ENCODE peak calls at places on chromosomes 2 and 18, in four cellular contexts. J is HL-60, F is foreskin fibroblast, Z is lung. E is an unnamed sample.

GRCh38 chr18:63119647-63120046 is 199.9 kb downstream of the BCL2 start:
- DNase-seq in J (peak), F (peak), Z (no peak), E (peak)

GRCh38 chr2:111046670-111047069 is 74.0 kb upstream of the BCL2L11 start:
- DNase-seq in J (no peak), F (no peak), Z (no peak), E (no peak)

GRCh38 chr2:133477614-133477990 is 90.7 kb downstream of the NCKAP5 start:
- DNase-seq in J (no peak), F (no peak), Z (no peak), E (peak)

GRCh38 chr2:232588680-232589585 is 38.4 kb downstream of the EIF4E2 start:
- DNase-seq in J (no peak), F (peak), Z (peak), E (peak)

GRCh38 chr18:40987581-40987980 is 967.5 kb upstream of the PIK3C3 start:
- DNase-seq in J (no peak), F (no peak), Z (no peak), E (no peak)

GRCh38 chr2:46547223-46548102 is 68.1 kb downstream of the TMEM247 start:
- DNase-seq in J (peak), F (no peak), Z (no peak), E (peak)

GRCh38 chr2:714005-714741 is 37.0 kb upstream of the TMEM18 start:
- DNase-seq in J (peak), F (peak), Z (peak), E (peak)

GRCh38 chr2:14363976-14364375 is 268.5 kb upstream of the LRATD1 start:
- DNase-seq in J (no peak), F (no peak), Z (no peak), E (no peak)

GRCh38 chr18:5285326-5285725 is 10.2 kb downstream of the ZBTB14 start:
- DNase-seq in J (no peak), F (no peak), Z (no peak), E (no peak)

GRCh38 chr2:196335238-196335637 is 163.9 kb upstream of the STK17B start:
- DNase-seq in J (no peak), F (peak), Z (no peak), E (peak)

GRCh38 chr2:235595420-235596010 is 101.7 kb downstream of the AGAP1 start:
- DNase-seq in J (peak), F (peak), Z (peak), E (peak)

GRCh38 chr2:61946661-61947060 is 41.2 kb downstream of the COMMD1 start:
- DNase-seq in J (no peak), F (no peak), Z (no peak), E (no peak)

GRCh38 chr2:107633580-107634147 is 193.0 kb upstream of the RGPD4 start:
- DNase-seq in J (no peak), F (peak), Z (no peak), E (peak)

GRCh38 chr18:79877163-79878091 is 74.0 kb downstream of the SLC66A2 start:
- DNase-seq in J (no peak), F (no peak), Z (no peak), E (no peak)

GRCh38 chr2:100820346-100821254 is 661 bp downstream of the NPAS2 start:
- DNase-seq in J (no peak), F (no peak), Z (no peak), E (no peak)

GRCh38 chr2:172182624-172183023 is 79.9 kb upstream of the DLX2 start:
- DNase-seq in J (no peak), F (no peak), Z (no peak), E (no peak)

GRCh38 chr2:136101042-136101441 is 16.9 kb downstream of the CXCR4 start:
- DNase-seq in J (no peak), F (no peak), Z (no peak), E (no peak)

GRCh38 chr2:7845332-7845731 is 836.5 kb upstream of the ID2 start:
- DNase-seq in J (no peak), F (peak), Z (no peak), E (peak)

GRCh38 chr2:238863231-238863630 is 15.3 kb downstream of the TWIST2 start:
- DNase-seq in J (no peak), F (no peak), Z (no peak), E (no peak)

GRCh38 chr2:98486374-98486981 is 41.8 kb downstream of the INPP4A start:
- DNase-seq in J (no peak), F (no peak), Z (no peak), E (no peak)

GRCh38 chr2:54763636-54764291 is 40.3 kb downstream of the EML6 start:
- DNase-seq in J (no peak), F (no peak), Z (no peak), E (no peak)

GRCh38 chr18:24811963-24812681 is 351.7 kb downstream of the HRH4 start:
- DNase-seq in J (no peak), F (no peak), Z (no peak), E (peak)

GRCh38 chr2:145702305-145702704 is 1182.4 kb upstream of the ZEB2 start:
- DNase-seq in J (no peak), F (no peak), Z (no peak), E (no peak)

GRCh38 chr2:143505542-143505941 is 376.3 kb downstream of the ARHGAP15 start:
- DNase-seq in J (no peak), F (no peak), Z (no peak), E (peak)

GRCh38 chr2:176002684-176003225 is 688 bp upstream of the LNPK start:
- DNase-seq in J (no peak), F (peak), Z (peak), E (no peak)

GRCh38 chr2:68426885-68427579 is 40.1 kb downstream of the FBXO48 start:
- DNase-seq in J (peak), F (peak), Z (no peak), E (peak)

GRCh38 chr2:180979086-180979934 is 1.1 kb upstream of the UBE2E3 start:
- DNase-seq in J (no peak), F (peak), Z (no peak), E (peak)

GRCh38 chr2:206289391-206289790 is 14.9 kb downstream of the ZDBF2 start:
- DNase-seq in J (no peak), F (no peak), Z (no peak), E (no peak)

GRCh38 chr2:191321861-191322662 is 76.9 kb downstream of the MYO1B start:
- DNase-seq in J (peak), F (peak), Z (no peak), E (peak)

GRCh38 chr18:36652503-36652902 is 176.3 kb downstream of the TPGS2 start:
- DNase-seq in J (no peak), F (no peak), Z (no peak), E (no peak)

GRCh38 chr18:50982086-50982801 is 14.4 kb downstream of the ELAC1 start:
- DNase-seq in J (no peak), F (no peak), Z (no peak), E (no peak)

GRCh38 chr2:202215179-202215578 is 23.2 kb downstream of the SUMO1 start:
- DNase-seq in J (no peak), F (no peak), Z (no peak), E (peak)

GRCh38 chr18:79518028-79518682 is 122.4 kb downstream of the NFATC1 start:
- DNase-seq in J (no peak), F (no peak), Z (no peak), E (no peak)

GRCh38 chr2:221817052-221817451 is 244.9 kb upstream of the EPHA4 start:
- DNase-seq in J (no peak), F (no peak), Z (no peak), E (peak)

GRCh38 chr2:234426616-234427015 is 70.3 kb downstream of the ARL4C start:
- DNase-seq in J (peak), F (no peak), Z (no peak), E (no peak)

GRCh38 chr2:176081993-176082884 is 1.5 kb downstream of the EVX2 start:
- DNase-seq in J (no peak), F (no peak), Z (no peak), E (no peak)

GRCh38 chr2:179936654-179937053 is 70.4 kb downstream of the CWC22 start:
- DNase-seq in J (peak), F (no peak), Z (no peak), E (no peak)
- TF ChIP-seq CTCF in J (peak), F (peak), Z (no peak), E (peak)

GRCh38 chr2:84940836-84941412 is 30.0 kb upstream of the KCMF1 start:
- DNase-seq in J (peak), F (no peak), Z (no peak), E (no peak)

GRCh38 chr2:84939426-84940087 is 31.4 kb upstream of the KCMF1 start:
- DNase-seq in J (peak), F (no peak), Z (no peak), E (no peak)

GRCh38 chr2:84938194-84938879 is 32.6 kb upstream of the KCMF1 start:
- DNase-seq in J (no peak), F (no peak), Z (no peak), E (no peak)

GRCh38 chr2:84942166-84942565 is 28.8 kb upstream of the KCMF1 start:
- DNase-seq in J (no peak), F (no peak), Z (no peak), E (no peak)

DNA sequence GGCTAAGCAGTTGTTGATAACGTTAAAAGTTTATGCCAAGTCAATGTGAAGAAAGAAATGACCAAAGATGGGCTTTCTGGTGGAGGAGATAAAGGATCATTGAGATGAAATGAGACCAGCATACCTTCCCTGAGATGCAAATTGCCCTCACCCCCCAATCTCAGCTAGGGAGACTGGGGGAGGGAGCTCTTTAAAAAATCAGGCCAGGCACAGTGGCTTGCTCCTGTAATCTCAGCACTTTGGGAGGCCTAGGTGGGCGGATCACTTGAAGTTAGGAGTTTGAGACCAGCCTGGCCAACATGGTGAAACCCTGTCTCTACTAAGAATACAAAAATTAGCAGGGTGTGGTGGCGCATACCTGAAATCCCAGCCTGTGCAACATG is 30.9 kb upstream of the KCMF1 start:
- DNase-seq in J (no peak), F (no peak), Z (no peak), E (no peak)
- H3K4me3 ChIP-seq in J (no peak), F (no peak), Z (no peak), E (no peak)

GRCh38 chr2:149817206-149817605 is 229.6 kb upstream of the MMADHC start:
- DNase-seq in J (no peak), F (no peak), Z (no peak), E (peak)
- TF ChIP-seq CTCF in J (no peak), F (no peak), Z (no peak), E (no peak)

DNA sequence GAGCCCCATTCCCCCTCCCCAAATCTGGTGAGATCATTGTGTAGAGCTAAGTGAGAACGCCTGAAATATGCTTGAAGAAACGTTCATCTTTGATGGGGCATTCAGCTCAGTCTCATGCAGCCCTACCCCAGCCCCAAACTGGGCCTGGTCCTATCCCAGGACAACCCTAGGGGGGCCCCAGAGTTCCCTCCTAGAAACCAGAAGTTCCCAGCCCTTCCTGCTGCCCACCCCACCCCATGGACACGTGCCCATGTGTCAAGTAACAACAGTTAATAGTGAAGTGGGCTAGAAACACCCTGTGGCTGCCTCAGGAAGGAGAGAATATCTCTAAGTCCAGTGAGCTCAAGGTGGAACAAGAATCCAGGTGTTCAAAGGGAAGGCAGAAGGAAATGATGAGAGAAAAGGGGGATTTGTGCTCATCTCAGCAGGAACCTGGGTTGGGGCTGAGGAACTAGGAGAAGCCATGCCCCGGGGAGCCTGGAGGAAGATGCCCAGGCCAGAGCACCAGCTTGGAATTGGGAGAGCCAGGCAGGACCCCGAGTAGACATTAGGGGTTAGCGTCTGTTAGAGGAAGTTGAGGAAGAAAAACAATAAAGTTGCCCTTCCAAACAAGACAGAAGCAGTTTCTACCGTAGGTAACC is 20.1 kb upstream of the SLC20A1 start:
- DNase-seq in J (no peak), F (no peak), Z (no peak), E (no peak)
- H3K4me3 ChIP-seq in J (no peak), F (no peak), Z (no peak), E (no peak)

GRCh38 chr18:74817576-74817975 is 219.9 kb downstream of the ZNF407 start:
- DNase-seq in J (no peak), F (no peak), Z (no peak), E (no peak)

GRCh38 chr18:74825460-74825859 is 227.8 kb downstream of the ZNF407 start:
- DNase-seq in J (no peak), F (no peak), Z (no peak), E (no peak)

GRCh38 chr18:74820160-74820780 is 222.6 kb downstream of the ZNF407 start:
- DNase-seq in J (no peak), F (no peak), Z (no peak), E (no peak)

GRCh38 chr18:74818776-74819175 is 221.1 kb downstream of the ZNF407 start:
- DNase-seq in J (no peak), F (no peak), Z (no peak), E (no peak)

GRCh38 chr18:74819433-74820059 is 221.9 kb downstream of the ZNF407 start:
- DNase-seq in J (peak), F (no peak), Z (no peak), E (no peak)
- TF ChIP-seq CTCF in J (peak), F (peak), Z (no peak), E (peak)

E was measured in fibroblast of the aortic adventitia.